ENCODE peak calls at places on chromosomes 4 and X, in six cellular contexts. One of them, this sample, is unnamed.
A peak's percentile ranks its signal among the peaks of the same experiment; 100 is the strongest.

GRCh38 chr4:136343340-136343739 is 1189.0 kb downstream of the PCDH18 start:
- DNase-seq in NCI-H2171: no peak
- DNase-seq in HepG2: no peak
- DNase-seq in GM23248: no peak
- DNase-seq in occipital lobe: no peak
- DNase-seq in posterior cingulate gyrus: no peak
- DNase-seq in this sample: no peak

GRCh38 chr4:6494431-6495295 is 22.2 kb upstream of the PPP2R2C start:
- DNase-seq in NCI-H2171: no peak
- DNase-seq in HepG2: no peak
- DNase-seq in GM23248: no peak
- DNase-seq in occipital lobe: no peak
- DNase-seq in posterior cingulate gyrus: no peak
- DNase-seq in this sample: no peak

GRCh38 chr4:23369331-23369730 is 520.5 kb downstream of the PPARGC1A start:
- DNase-seq in NCI-H2171: no peak
- DNase-seq in HepG2: no peak
- DNase-seq in GM23248: no peak
- DNase-seq in occipital lobe: no peak
- DNase-seq in posterior cingulate gyrus: no peak
- DNase-seq in this sample: no peak

GRCh38 chr4:7616193-7616592 is 181.5 kb upstream of the PSAPL1 start:
- DNase-seq in NCI-H2171: no peak
- DNase-seq in HepG2: no peak
- DNase-seq in GM23248: no peak
- DNase-seq in occipital lobe: no peak
- DNase-seq in posterior cingulate gyrus: no peak
- DNase-seq in this sample: no peak

GRCh38 chrX:37543324-37543723 is 28.1 kb upstream of the LANCL3 start:
- DNase-seq in NCI-H2171: no peak
- DNase-seq in HepG2: no peak
- DNase-seq in GM23248: no peak
- DNase-seq in occipital lobe: no peak
- DNase-seq in posterior cingulate gyrus: peak; percentile 75
- DNase-seq in this sample: no peak

GRCh38 chr4:8305851-8306361 is 36.4 kb downstream of the HTRA3 start:
- DNase-seq in NCI-H2171: no peak
- DNase-seq in HepG2: no peak
- DNase-seq in GM23248: no peak
- DNase-seq in occipital lobe: no peak
- DNase-seq in posterior cingulate gyrus: no peak
- DNase-seq in this sample: no peak

GRCh38 chr4:59818656-59819055 is 1381.5 kb upstream of the ADGRL3 start:
- DNase-seq in NCI-H2171: no peak
- DNase-seq in HepG2: no peak
- DNase-seq in GM23248: no peak
- DNase-seq in occipital lobe: no peak
- DNase-seq in posterior cingulate gyrus: no peak
- DNase-seq in this sample: no peak

GRCh38 chrX:103953353-103953752 is 9.1 kb upstream of the TMSB15B start:
- DNase-seq in NCI-H2171: no peak
- DNase-seq in HepG2: no peak
- DNase-seq in GM23248: no peak
- DNase-seq in occipital lobe: no peak
- DNase-seq in posterior cingulate gyrus: no peak
- DNase-seq in this sample: no peak

GRCh38 chrX:125378205-125378604 is 58.5 kb downstream of the TEX13C start:
- DNase-seq in NCI-H2171: no peak
- DNase-seq in HepG2: no peak
- DNase-seq in GM23248: no peak
- DNase-seq in occipital lobe: no peak
- DNase-seq in posterior cingulate gyrus: no peak
- DNase-seq in this sample: no peak

GRCh38 chr4:114226968-114227760 is 247.7 kb upstream of the ARSJ start:
- DNase-seq in NCI-H2171: no peak
- DNase-seq in HepG2: no peak
- DNase-seq in GM23248: peak; percentile 25
- DNase-seq in occipital lobe: no peak
- DNase-seq in posterior cingulate gyrus: no peak
- DNase-seq in this sample: no peak

GRCh38 chr4:185183622-185184281 is 20.0 kb downstream of the CFAP97 start:
- DNase-seq in NCI-H2171: peak; percentile 76
- DNase-seq in HepG2: peak; percentile 79
- DNase-seq in GM23248: peak; percentile 96
- DNase-seq in occipital lobe: peak; percentile 46
- DNase-seq in posterior cingulate gyrus: peak; percentile 92
- DNase-seq in this sample: no peak

GRCh38 chr4:791201-791865 is 34.6 kb downstream of the CPLX1 start:
- DNase-seq in NCI-H2171: no peak
- DNase-seq in HepG2: no peak
- DNase-seq in GM23248: no peak
- DNase-seq in occipital lobe: no peak
- DNase-seq in posterior cingulate gyrus: no peak
- DNase-seq in this sample: no peak

GRCh38 chrX:121011254-121011653 is 25.7 kb upstream of the CT47A1 start:
- DNase-seq in NCI-H2171: no peak
- DNase-seq in HepG2: peak; percentile 52
- DNase-seq in GM23248: no peak
- DNase-seq in occipital lobe: no peak
- DNase-seq in posterior cingulate gyrus: peak; percentile 48
- DNase-seq in this sample: no peak

GRCh38 chr4:186676531-186677158 is 47.0 kb downstream of the FAT1 start:
- DNase-seq in NCI-H2171: no peak
- DNase-seq in HepG2: no peak
- DNase-seq in GM23248: peak; percentile 87
- DNase-seq in occipital lobe: no peak
- DNase-seq in posterior cingulate gyrus: no peak
- DNase-seq in this sample: no peak

GRCh38 chrX:137166591-137166990 is 132.8 kb upstream of the GPR101 start:
- DNase-seq in NCI-H2171: no peak
- DNase-seq in HepG2: no peak
- DNase-seq in GM23248: no peak
- DNase-seq in occipital lobe: no peak
- DNase-seq in posterior cingulate gyrus: no peak
- DNase-seq in this sample: no peak

GRCh38 chrX:19874391-19875050 is 12.9 kb downstream of the SH3KBP1 start:
- DNase-seq in NCI-H2171: no peak
- DNase-seq in HepG2: no peak
- DNase-seq in GM23248: no peak
- DNase-seq in occipital lobe: no peak
- DNase-seq in posterior cingulate gyrus: no peak
- DNase-seq in this sample: no peak

GRCh38 chr4:986949-987688 is at the start of gene IDUA:
- DNase-seq in NCI-H2171: peak; percentile 56
- DNase-seq in HepG2: peak; percentile 74
- DNase-seq in GM23248: peak; percentile 90
- DNase-seq in occipital lobe: peak; percentile 82
- DNase-seq in posterior cingulate gyrus: peak; percentile 98
- DNase-seq in this sample: peak; percentile 67

GRCh38 chrX:125778256-125778655 is 387.8 kb downstream of the DCAF12L2 start:
- DNase-seq in NCI-H2171: no peak
- DNase-seq in HepG2: no peak
- DNase-seq in GM23248: no peak
- DNase-seq in occipital lobe: no peak
- DNase-seq in posterior cingulate gyrus: no peak
- DNase-seq in this sample: no peak

GRCh38 chr4:168589154-168589553 is 92.3 kb downstream of the PALLD start:
- DNase-seq in NCI-H2171: peak; percentile 11
- DNase-seq in HepG2: no peak
- DNase-seq in GM23248: peak; percentile 82
- DNase-seq in occipital lobe: no peak
- DNase-seq in posterior cingulate gyrus: no peak
- DNase-seq in this sample: no peak

GRCh38 chr4:142493255-142493976 is 352.7 kb downstream of the INPP4B start:
- DNase-seq in NCI-H2171: no peak
- DNase-seq in HepG2: no peak
- DNase-seq in GM23248: no peak
- DNase-seq in occipital lobe: no peak
- DNase-seq in posterior cingulate gyrus: no peak
- DNase-seq in this sample: no peak

GRCh38 chr4:154349829-154350228 is 141.8 kb downstream of the DCHS2 start:
- DNase-seq in NCI-H2171: no peak
- DNase-seq in HepG2: peak; percentile 12
- DNase-seq in GM23248: peak; percentile 37
- DNase-seq in occipital lobe: no peak
- DNase-seq in posterior cingulate gyrus: no peak
- DNase-seq in this sample: no peak

GRCh38 chr4:153221783-153222161 is 17.5 kb downstream of the TRIM2 start:
- DNase-seq in NCI-H2171: no peak
- DNase-seq in HepG2: no peak
- DNase-seq in GM23248: no peak
- DNase-seq in occipital lobe: no peak
- DNase-seq in posterior cingulate gyrus: no peak
- DNase-seq in this sample: no peak